ENCODE peak calls at places on chromosomes 16 and 17, in nine cellular contexts. One of them, this sample, is unnamed.

GRCh38 chr16:14529010-14529669 is 100.9 kb downstream of the PARN start:
- DNase-seq in lower leg skin: peak; percentile 89
- DNase-seq in iPS DF 19.7: peak; percentile 79
- DNase-seq in cardiac muscle cell: peak; percentile 81
- DNase-seq in HEK293T: peak; percentile 58
- DNase-seq in T-helper 1 cell: no peak
- DNase-seq in ovary: peak; percentile 84
- DNase-seq in amygdala: peak; percentile 43
- DNase-seq in stimulated activated CD4-positive, alpha-beta T cell treated with anti-CD3 and anti-CD28 coated beads, Interleukin-4, amount 100 ng/mL, for 4 hours: peak; percentile 26
- DNase-seq in this sample: peak; percentile 85

GRCh38 chr17:72249441-72249840 is 128.6 kb downstream of the SOX9 start:
- DNase-seq in lower leg skin: no peak
- DNase-seq in HEK293T: no peak
- DNase-seq in ovary: no peak
- DNase-seq in cardiac muscle cell: no peak
- DNase-seq in stimulated activated CD4-positive, alpha-beta T cell treated with anti-CD3 and anti-CD28 coated beads, Interleukin-4, amount 100 ng/mL, for 4 hours: no peak
- DNase-seq in amygdala: no peak
- DNase-seq in T-helper 1 cell: no peak
- DNase-seq in iPS DF 19.7: no peak
- DNase-seq in this sample: no peak

GRCh38 chr17:20823890-20824289 is 218.9 kb downstream of the USP22 start:
- DNase-seq in amygdala: no peak
- DNase-seq in lower leg skin: no peak
- DNase-seq in iPS DF 19.7: no peak
- DNase-seq in cardiac muscle cell: no peak
- DNase-seq in stimulated activated CD4-positive, alpha-beta T cell treated with anti-CD3 and anti-CD28 coated beads, Interleukin-4, amount 100 ng/mL, for 4 hours: no peak
- DNase-seq in T-helper 1 cell: no peak
- DNase-seq in HEK293T: no peak
- DNase-seq in ovary: no peak
- DNase-seq in this sample: no peak

GRCh38 chr17:72122668-72123495 is 2.1 kb downstream of the SOX9 start:
- DNase-seq in lower leg skin: peak; percentile 87
- DNase-seq in amygdala: no peak
- DNase-seq in T-helper 1 cell: no peak
- DNase-seq in cardiac muscle cell: peak; percentile 52
- DNase-seq in ovary: no peak
- DNase-seq in stimulated activated CD4-positive, alpha-beta T cell treated with anti-CD3 and anti-CD28 coated beads, Interleukin-4, amount 100 ng/mL, for 4 hours: no peak
- DNase-seq in iPS DF 19.7: no peak
- DNase-seq in HEK293T: no peak
- DNase-seq in this sample: no peak

GRCh38 chr17:81003711-81004335 is 12.2 kb downstream of the CHMP6 start:
- DNase-seq in ovary: peak; percentile 41
- DNase-seq in cardiac muscle cell: no peak
- DNase-seq in stimulated activated CD4-positive, alpha-beta T cell treated with anti-CD3 and anti-CD28 coated beads, Interleukin-4, amount 100 ng/mL, for 4 hours: no peak
- DNase-seq in HEK293T: no peak
- DNase-seq in T-helper 1 cell: no peak
- DNase-seq in iPS DF 19.7: no peak
- DNase-seq in lower leg skin: no peak
- DNase-seq in amygdala: no peak
- DNase-seq in this sample: no peak

GRCh38 chr17:51427259-51428255 is 167.2 kb downstream of the UTP18 start:
- DNase-seq in T-helper 1 cell: peak; percentile 44
- DNase-seq in lower leg skin: no peak
- DNase-seq in cardiac muscle cell: no peak
- DNase-seq in HEK293T: no peak
- DNase-seq in iPS DF 19.7: no peak
- DNase-seq in stimulated activated CD4-positive, alpha-beta T cell treated with anti-CD3 and anti-CD28 coated beads, Interleukin-4, amount 100 ng/mL, for 4 hours: peak; percentile 47
- DNase-seq in ovary: no peak
- DNase-seq in amygdala: no peak
- DNase-seq in this sample: no peak

GRCh38 chr17:50547736-50548083 is 736 bp downstream of the SPATA20 start:
- DNase-seq in lower leg skin: peak; percentile 86
- DNase-seq in stimulated activated CD4-positive, alpha-beta T cell treated with anti-CD3 and anti-CD28 coated beads, Interleukin-4, amount 100 ng/mL, for 4 hours: no peak
- DNase-seq in HEK293T: no peak
- DNase-seq in amygdala: no peak
- DNase-seq in iPS DF 19.7: no peak
- DNase-seq in cardiac muscle cell: no peak
- DNase-seq in ovary: peak; percentile 60
- DNase-seq in T-helper 1 cell: no peak
- DNase-seq in this sample: no peak

GRCh38 chr17:74981979-74982662 is 5.3 kb upstream of the CDR2L start:
- DNase-seq in lower leg skin: peak; percentile 94
- DNase-seq in HEK293T: peak; percentile 89
- DNase-seq in ovary: peak; percentile 69
- DNase-seq in iPS DF 19.7: no peak
- DNase-seq in T-helper 1 cell: peak; percentile 70
- DNase-seq in amygdala: peak; percentile 83
- DNase-seq in cardiac muscle cell: peak; percentile 90
- DNase-seq in stimulated activated CD4-positive, alpha-beta T cell treated with anti-CD3 and anti-CD28 coated beads, Interleukin-4, amount 100 ng/mL, for 4 hours: peak; percentile 75
- DNase-seq in this sample: peak; percentile 76

GRCh38 chr16:1989209-1989825 is 453 bp upstream of the SYNGR3 start:
- DNase-seq in ovary: peak; percentile 38
- DNase-seq in iPS DF 19.7: no peak
- DNase-seq in stimulated activated CD4-positive, alpha-beta T cell treated with anti-CD3 and anti-CD28 coated beads, Interleukin-4, amount 100 ng/mL, for 4 hours: no peak
- DNase-seq in T-helper 1 cell: no peak
- DNase-seq in amygdala: no peak
- DNase-seq in cardiac muscle cell: no peak
- DNase-seq in lower leg skin: no peak
- DNase-seq in HEK293T: no peak
- DNase-seq in this sample: no peak

GRCh38 chr16:52545157-52545543 is 1.8 kb downstream of the TOX3 start:
- DNase-seq in amygdala: no peak
- DNase-seq in cardiac muscle cell: peak; percentile 33
- DNase-seq in HEK293T: no peak
- DNase-seq in stimulated activated CD4-positive, alpha-beta T cell treated with anti-CD3 and anti-CD28 coated beads, Interleukin-4, amount 100 ng/mL, for 4 hours: no peak
- DNase-seq in iPS DF 19.7: no peak
- DNase-seq in lower leg skin: no peak
- DNase-seq in ovary: no peak
- DNase-seq in T-helper 1 cell: no peak
- DNase-seq in this sample: no peak

GRCh38 chr17:66541461-66542182 is 239.2 kb downstream of the PRKCA start:
- DNase-seq in T-helper 1 cell: no peak
- DNase-seq in cardiac muscle cell: no peak
- DNase-seq in ovary: peak; percentile 49
- DNase-seq in amygdala: peak; percentile 7
- DNase-seq in iPS DF 19.7: no peak
- DNase-seq in HEK293T: no peak
- DNase-seq in lower leg skin: no peak
- DNase-seq in stimulated activated CD4-positive, alpha-beta T cell treated with anti-CD3 and anti-CD28 coated beads, Interleukin-4, amount 100 ng/mL, for 4 hours: no peak
- DNase-seq in this sample: no peak

GRCh38 chr16:82730901-82731300 is 104.1 kb downstream of the CDH13 start:
- DNase-seq in lower leg skin: no peak
- DNase-seq in stimulated activated CD4-positive, alpha-beta T cell treated with anti-CD3 and anti-CD28 coated beads, Interleukin-4, amount 100 ng/mL, for 4 hours: no peak
- DNase-seq in amygdala: no peak
- DNase-seq in ovary: no peak
- DNase-seq in HEK293T: no peak
- DNase-seq in iPS DF 19.7: no peak
- DNase-seq in T-helper 1 cell: no peak
- DNase-seq in cardiac muscle cell: no peak
- DNase-seq in this sample: no peak

GRCh38 chr16:2224183-2224486 is 744 bp downstream of the E4F1 start:
- DNase-seq in cardiac muscle cell: no peak
- DNase-seq in T-helper 1 cell: no peak
- DNase-seq in ovary: no peak
- DNase-seq in stimulated activated CD4-positive, alpha-beta T cell treated with anti-CD3 and anti-CD28 coated beads, Interleukin-4, amount 100 ng/mL, for 4 hours: no peak
- DNase-seq in iPS DF 19.7: no peak
- DNase-seq in amygdala: no peak
- DNase-seq in HEK293T: no peak
- DNase-seq in lower leg skin: no peak
- DNase-seq in this sample: no peak

GRCh38 chr16:22324787-22325597 is 27.8 kb downstream of the POLR3E start:
- DNase-seq in ovary: no peak
- DNase-seq in HEK293T: no peak
- DNase-seq in iPS DF 19.7: no peak
- DNase-seq in T-helper 1 cell: no peak
- DNase-seq in cardiac muscle cell: no peak
- DNase-seq in stimulated activated CD4-positive, alpha-beta T cell treated with anti-CD3 and anti-CD28 coated beads, Interleukin-4, amount 100 ng/mL, for 4 hours: no peak
- DNase-seq in amygdala: no peak
- DNase-seq in lower leg skin: peak; percentile 71
- DNase-seq in this sample: peak; percentile 33

GRCh38 chr16:11255737-11256656 is at the start of gene SOCS1:
- DNase-seq in HEK293T: peak; percentile 85
- DNase-seq in stimulated activated CD4-positive, alpha-beta T cell treated with anti-CD3 and anti-CD28 coated beads, Interleukin-4, amount 100 ng/mL, for 4 hours: peak; percentile 94
- DNase-seq in ovary: peak; percentile 93
- DNase-seq in cardiac muscle cell: peak; percentile 93
- DNase-seq in iPS DF 19.7: no peak
- DNase-seq in amygdala: peak; percentile 77
- DNase-seq in T-helper 1 cell: peak; percentile 78
- DNase-seq in lower leg skin: peak; percentile 96
- DNase-seq in this sample: peak; percentile 90

GRCh38 chr16:67504190-67505021 is 21.1 kb upstream of the AGRP start:
- DNase-seq in cardiac muscle cell: no peak
- DNase-seq in lower leg skin: peak; percentile 94
- DNase-seq in ovary: no peak
- DNase-seq in amygdala: no peak
- DNase-seq in stimulated activated CD4-positive, alpha-beta T cell treated with anti-CD3 and anti-CD28 coated beads, Interleukin-4, amount 100 ng/mL, for 4 hours: no peak
- DNase-seq in iPS DF 19.7: no peak
- DNase-seq in T-helper 1 cell: no peak
- DNase-seq in HEK293T: no peak
- DNase-seq in this sample: no peak

GRCh38 chr17:80068301-80069160 is 32.1 kb downstream of the CCDC40 start:
- DNase-seq in T-helper 1 cell: no peak
- DNase-seq in ovary: peak; percentile 75
- DNase-seq in HEK293T: peak; percentile 26
- DNase-seq in cardiac muscle cell: no peak
- DNase-seq in amygdala: no peak
- DNase-seq in stimulated activated CD4-positive, alpha-beta T cell treated with anti-CD3 and anti-CD28 coated beads, Interleukin-4, amount 100 ng/mL, for 4 hours: no peak
- DNase-seq in lower leg skin: no peak
- DNase-seq in iPS DF 19.7: no peak
- DNase-seq in this sample: peak; percentile 73

GRCh38 chr17:18904482-18904881 is 46.6 kb downstream of the PRPSAP2 start:
- DNase-seq in amygdala: no peak
- DNase-seq in cardiac muscle cell: no peak
- DNase-seq in stimulated activated CD4-positive, alpha-beta T cell treated with anti-CD3 and anti-CD28 coated beads, Interleukin-4, amount 100 ng/mL, for 4 hours: no peak
- DNase-seq in ovary: no peak
- DNase-seq in lower leg skin: no peak
- DNase-seq in T-helper 1 cell: no peak
- DNase-seq in iPS DF 19.7: no peak
- DNase-seq in HEK293T: no peak
- DNase-seq in this sample: no peak

GRCh38 chr16:30958164-30959083 is 870 bp downstream of the SETD1A start:
- DNase-seq in T-helper 1 cell: no peak
- DNase-seq in lower leg skin: no peak
- DNase-seq in amygdala: no peak
- DNase-seq in iPS DF 19.7: no peak
- DNase-seq in cardiac muscle cell: peak; percentile 82
- DNase-seq in HEK293T: peak; percentile 83
- DNase-seq in stimulated activated CD4-positive, alpha-beta T cell treated with anti-CD3 and anti-CD28 coated beads, Interleukin-4, amount 100 ng/mL, for 4 hours: no peak
- DNase-seq in ovary: peak; percentile 80
- DNase-seq in this sample: peak; percentile 59

GRCh38 chr16:23803591-23804123 is 32.1 kb upstream of the PRKCB start:
- DNase-seq in iPS DF 19.7: no peak
- DNase-seq in lower leg skin: no peak
- DNase-seq in cardiac muscle cell: peak; percentile 45
- DNase-seq in amygdala: peak; percentile 19
- DNase-seq in ovary: peak; percentile 36
- DNase-seq in T-helper 1 cell: peak; percentile 31
- DNase-seq in HEK293T: peak; percentile 65
- DNase-seq in stimulated activated CD4-positive, alpha-beta T cell treated with anti-CD3 and anti-CD28 coated beads, Interleukin-4, amount 100 ng/mL, for 4 hours: peak; percentile 55
- DNase-seq in this sample: peak; percentile 59

GRCh38 chr16:85570213-85570734 is 42.8 kb upstream of the GSE1 start:
- DNase-seq in ovary: no peak
- DNase-seq in HEK293T: no peak
- DNase-seq in iPS DF 19.7: no peak
- DNase-seq in cardiac muscle cell: no peak
- DNase-seq in T-helper 1 cell: no peak
- DNase-seq in stimulated activated CD4-positive, alpha-beta T cell treated with anti-CD3 and anti-CD28 coated beads, Interleukin-4, amount 100 ng/mL, for 4 hours: no peak
- DNase-seq in amygdala: no peak
- DNase-seq in lower leg skin: no peak
- DNase-seq in this sample: no peak

GRCh38 chr16:26195225-26195624 is 503.5 kb downstream of the HS3ST4 start:
- DNase-seq in cardiac muscle cell: no peak
- DNase-seq in amygdala: no peak
- DNase-seq in HEK293T: no peak
- DNase-seq in iPS DF 19.7: no peak
- DNase-seq in ovary: no peak
- DNase-seq in lower leg skin: no peak
- DNase-seq in T-helper 1 cell: no peak
- DNase-seq in stimulated activated CD4-positive, alpha-beta T cell treated with anti-CD3 and anti-CD28 coated beads, Interleukin-4, amount 100 ng/mL, for 4 hours: no peak
- DNase-seq in this sample: no peak

GRCh38 chr16:49023095-49023494 is 258.5 kb downstream of the CBLN1 start:
- DNase-seq in cardiac muscle cell: no peak
- DNase-seq in T-helper 1 cell: no peak
- DNase-seq in amygdala: no peak
- DNase-seq in lower leg skin: no peak
- DNase-seq in ovary: peak; percentile 79
- DNase-seq in iPS DF 19.7: no peak
- DNase-seq in HEK293T: no peak
- DNase-seq in stimulated activated CD4-positive, alpha-beta T cell treated with anti-CD3 and anti-CD28 coated beads, Interleukin-4, amount 100 ng/mL, for 4 hours: no peak
- DNase-seq in this sample: no peak

GRCh38 chr17:81049973-81050551 is 15.1 kb downstream of the BAIAP2 start:
- DNase-seq in stimulated activated CD4-positive, alpha-beta T cell treated with anti-CD3 and anti-CD28 coated beads, Interleukin-4, amount 100 ng/mL, for 4 hours: no peak
- DNase-seq in ovary: no peak
- DNase-seq in iPS DF 19.7: no peak
- DNase-seq in amygdala: no peak
- DNase-seq in cardiac muscle cell: no peak
- DNase-seq in HEK293T: no peak
- DNase-seq in T-helper 1 cell: no peak
- DNase-seq in lower leg skin: no peak
- DNase-seq in this sample: peak; percentile 76

GRCh38 chr16:15604460-15605390 is 38.2 kb downstream of the MARF1 start:
- DNase-seq in lower leg skin: peak; percentile 82
- DNase-seq in amygdala: no peak
- DNase-seq in iPS DF 19.7: no peak
- DNase-seq in HEK293T: no peak
- DNase-seq in stimulated activated CD4-positive, alpha-beta T cell treated with anti-CD3 and anti-CD28 coated beads, Interleukin-4, amount 100 ng/mL, for 4 hours: no peak
- DNase-seq in ovary: no peak
- DNase-seq in cardiac muscle cell: no peak
- DNase-seq in T-helper 1 cell: no peak
- DNase-seq in this sample: no peak

GRCh38 chr17:68198931-68199836 is 48.7 kb upstream of the AMZ2 start:
- DNase-seq in T-helper 1 cell: peak; percentile 27
- DNase-seq in iPS DF 19.7: no peak
- DNase-seq in lower leg skin: no peak
- DNase-seq in HEK293T: no peak
- DNase-seq in amygdala: no peak
- DNase-seq in stimulated activated CD4-positive, alpha-beta T cell treated with anti-CD3 and anti-CD28 coated beads, Interleukin-4, amount 100 ng/mL, for 4 hours: peak; percentile 37
- DNase-seq in cardiac muscle cell: peak; percentile 23
- DNase-seq in ovary: no peak
- DNase-seq in this sample: no peak

GRCh38 chr17:5241861-5242671 is 7.4 kb upstream of the SCIMP start:
- DNase-seq in HEK293T: no peak
- DNase-seq in cardiac muscle cell: no peak
- DNase-seq in ovary: no peak
- DNase-seq in iPS DF 19.7: no peak
- DNase-seq in stimulated activated CD4-positive, alpha-beta T cell treated with anti-CD3 and anti-CD28 coated beads, Interleukin-4, amount 100 ng/mL, for 4 hours: no peak
- DNase-seq in T-helper 1 cell: no peak
- DNase-seq in lower leg skin: no peak
- DNase-seq in amygdala: no peak
- DNase-seq in this sample: no peak

GRCh38 chr17:81032641-81033422 is 2.1 kb upstream of the BAIAP2 start:
- DNase-seq in cardiac muscle cell: no peak
- DNase-seq in stimulated activated CD4-positive, alpha-beta T cell treated with anti-CD3 and anti-CD28 coated beads, Interleukin-4, amount 100 ng/mL, for 4 hours: no peak
- DNase-seq in HEK293T: no peak
- DNase-seq in iPS DF 19.7: no peak
- DNase-seq in ovary: peak; percentile 36
- DNase-seq in lower leg skin: no peak
- DNase-seq in amygdala: no peak
- DNase-seq in T-helper 1 cell: no peak
- DNase-seq in this sample: no peak

This sample was measured in ureter.